ENCODE peak calls at places on chromosomes 11 and 22, in six cellular contexts. E is lower lobe of right lung, B is T-helper 9 cell, U is GM13977, X is neural crest cell, T is ACHN. O is an unnamed sample.

GRCh38 chr11:44906641-44907040 is 44.0 kb downstream of the TP53I11 start:
- DNase-seq in E (no peak), B (no peak), U (no peak), X (no peak), T (no peak), O (no peak)

GRCh38 chr11:1391165-1392010 is 1.7 kb downstream of the BRSK2 start:
- DNase-seq in E (no peak), B (no peak), U (no peak), X (peak), T (no peak), O (no peak)

GRCh38 chr11:17803751-17804334 is 69.3 kb downstream of the KCNC1 start:
- DNase-seq in E (no peak), B (no peak), U (no peak), X (no peak), T (no peak), O (no peak)

GRCh38 chr11:129237456-129237855 is 45.3 kb upstream of the ARHGAP32 start:
- DNase-seq in E (no peak), B (no peak), U (no peak), X (no peak), T (no peak), O (no peak)

GRCh38 chr11:74370122-74370521 is 28.1 kb downstream of the PGM2L1 start:
- DNase-seq in E (no peak), B (no peak), U (no peak), X (no peak), T (no peak), O (no peak)

GRCh38 chr11:108121274-108122155 is at the start of gene ACAT1:
- DNase-seq in E (peak), B (peak), U (peak), X (peak), T (peak), O (peak)

GRCh38 chr11:118621898-118622375 is 14.5 kb downstream of the PHLDB1 start:
- DNase-seq in E (no peak), B (no peak), U (no peak), X (no peak), T (no peak), O (peak)

GRCh38 chr22:20107951-20108756 is 7.8 kb upstream of the RANBP1 start:
- DNase-seq in E (peak), B (no peak), U (no peak), X (no peak), T (no peak), O (no peak)

GRCh38 chr11:107218123-107219084 is 200.1 kb upstream of the GUCY1A2 start:
- DNase-seq in E (no peak), B (no peak), U (no peak), X (no peak), T (no peak), O (no peak)

GRCh38 chr22:29635734-29636357 is 32.4 kb downstream of the NF2 start:
- DNase-seq in E (no peak), B (no peak), U (peak), X (no peak), T (peak), O (no peak)

GRCh38 chr22:45534339-45535192 is 31.9 kb downstream of the FBLN1 start:
- DNase-seq in E (no peak), B (no peak), U (no peak), X (no peak), T (no peak), O (no peak)

GRCh38 chr22:17781319-17782031 is 7.2 kb upstream of the BID start:
- DNase-seq in E (no peak), B (peak), U (peak), X (no peak), T (peak), O (no peak)

GRCh38 chr22:27238935-27239510 is 562.5 kb downstream of the MN1 start:
- DNase-seq in E (peak), B (no peak), U (no peak), X (no peak), T (peak), O (peak)

GRCh38 chr11:134468081-134468668 is 56.1 kb upstream of the B3GAT1 start:
- DNase-seq in E (no peak), B (no peak), U (no peak), X (no peak), T (no peak), O (no peak)

GRCh38 chr11:48116843-48117242 is 99.8 kb upstream of the OR4B1 start:
- DNase-seq in E (no peak), B (no peak), U (no peak), X (no peak), T (peak), O (no peak)

GRCh38 chr22:27115816-27116256 is 458.4 kb downstream of the MIAT start:
- DNase-seq in E (no peak), B (no peak), U (no peak), X (no peak), T (peak), O (no peak)

GRCh38 chr11:706439-706956 is 467 bp downstream of the EPS8L2 start:
- DNase-seq in E (peak), B (no peak), U (no peak), X (no peak), T (peak), O (no peak)

GRCh38 chr11:11975201-11976092 is 33.0 kb downstream of the DKK3 start:
- DNase-seq in E (no peak), B (no peak), U (no peak), X (no peak), T (no peak), O (no peak)

GRCh38 chr11:94504689-94505293 is 7.5 kb upstream of the C11orf97 start:
- DNase-seq in E (no peak), B (no peak), U (peak), X (no peak), T (peak), O (no peak)

GRCh38 chr11:18067372-18067771 is 21.3 kb upstream of the TPH1 start:
- DNase-seq in E (no peak), B (no peak), U (no peak), X (no peak), T (no peak), O (no peak)

GRCh38 chr11:102267602-102268001 is 49.7 kb upstream of the BIRC3 start:
- DNase-seq in E (no peak), B (no peak), U (no peak), X (no peak), T (no peak), O (no peak)